ENCODE peak calls at places on chromosomes 6 and 20, in ten cellular contexts. U is GM23338, I is cardiac muscle cell, F is left ventricle myocardium inferior, T is astrocyte, Q is A549, D is epithelial cell of esophagus, K is upper lobe of right lung, L is fibroblast of villous mesenchyme, X is lung. S is an unnamed sample.

GRCh38 chr6:36853325-36853724 is 14.1 kb upstream of the CPNE5 start:
- DNase-seq in U (no peak), I (peak; percentile 94), F (no peak), K (no peak), L (peak; percentile 96), Q (no peak), X (peak; percentile 50), T (peak; percentile 81), D (peak; percentile 84), S (no peak)

GRCh38 chr6:53682654-53683053 is 17.1 kb upstream of the KLHL31 start:
- DNase-seq in K (no peak), T (no peak), Q (no peak), F (no peak), X (no peak), L (no peak), I (no peak), U (no peak), D (no peak), S (no peak)

GRCh38 chr20:9551808-9552550 is 37.6 kb downstream of the LAMP5 start:
- DNase-seq in X (no peak), U (no peak), I (no peak), Q (no peak), T (no peak), K (no peak), D (peak; percentile 11), L (no peak), F (no peak), S (no peak)

GRCh38 chr6:170236131-170236851 is 54.6 kb downstream of the DLL1 start:
- DNase-seq in F (peak; percentile 2), X (no peak), T (no peak), I (no peak), L (no peak), K (peak; percentile 2), Q (no peak), D (no peak), U (no peak), S (no peak)

GRCh38 chr20:54680872-54681297 is 205.5 kb downstream of the DOK5 start:
- DNase-seq in Q (no peak), U (peak; percentile 73), K (no peak), L (peak; percentile 37), D (peak; percentile 36), X (no peak), I (peak; percentile 64), T (peak; percentile 2), F (no peak), S (peak; percentile 7)

GRCh38 chr20:46113071-46113470 is 5.0 kb upstream of the CD40 start:
- DNase-seq in T (no peak), I (no peak), X (no peak), D (no peak), L (no peak), K (no peak), F (no peak), U (no peak), Q (no peak), S (no peak)

GRCh38 chr20:59135093-59135492 is 28.5 kb upstream of the ZNF831 start:
- DNase-seq in D (peak; percentile 54), U (no peak), K (no peak), F (no peak), T (no peak), L (no peak), Q (no peak), I (no peak), X (no peak), S (no peak)

GRCh38 chr6:138258991-138259390 is 40.7 kb upstream of the PBOV1 start:
- DNase-seq in I (no peak), U (no peak), K (no peak), T (no peak), F (no peak), X (no peak), D (no peak), Q (no peak), L (no peak), S (no peak)

GRCh38 chr6:158506577-158506976 is 53.3 kb upstream of the TMEM181 start:
- DNase-seq in D (no peak), T (peak; percentile 22), F (no peak), K (no peak), I (no peak), Q (peak; percentile 16), X (no peak), U (peak; percentile 94), L (no peak), S (peak; percentile 50)

GRCh38 chr6:11791354-11792107 is 12.9 kb upstream of the ADTRP start:
- DNase-seq in X (no peak), U (peak; percentile 28), L (no peak), T (no peak), Q (no peak), D (peak; percentile 31), I (no peak), K (no peak), F (no peak), S (no peak)

GRCh38 chr6:168403370-168404005 is 37.5 kb upstream of the SMOC2 start:
- DNase-seq in D (no peak), L (no peak), T (no peak), F (no peak), K (no peak), Q (no peak), X (no peak), U (no peak), I (no peak), S (no peak)

GRCh38 chr6:41371461-41371991 is 36.1 kb downstream of the NCR2 start:
- DNase-seq in T (peak; percentile 52), L (peak; percentile 55), F (peak; percentile 39), I (peak; percentile 66), U (peak; percentile 82), D (peak; percentile 7), Q (no peak), K (peak; percentile 73), X (peak; percentile 41), S (peak; percentile 86)

GRCh38 chr6:134317471-134318131 is at the start of gene SGK1:
- DNase-seq in K (no peak), I (peak; percentile 76), T (peak; percentile 32), U (peak; percentile 81), D (peak; percentile 55), F (no peak), Q (no peak), L (peak; percentile 67), X (no peak), S (no peak)

GRCh38 chr6:166167801-166168615 is at the start of gene TBXT:
- DNase-seq in F (no peak), I (peak; percentile 11), U (peak; percentile 91), K (no peak), T (no peak), L (no peak), X (no peak), Q (peak; percentile 21), D (peak; percentile 5), S (peak; percentile 59)

GRCh38 chr20:50510706-50511401 is 671 bp downstream of the PTPN1 start:
- DNase-seq in Q (no peak), F (peak; percentile 25), D (no peak), K (peak; percentile 73), U (peak; percentile 16), X (no peak), I (no peak), T (no peak), L (no peak), S (no peak)

GRCh38 chr6:156999762-157000161 is 222.6 kb downstream of the ARID1B start:
- DNase-seq in X (no peak), U (no peak), T (no peak), K (no peak), F (no peak), L (no peak), D (no peak), Q (no peak), I (no peak), S (no peak)

DNA sequence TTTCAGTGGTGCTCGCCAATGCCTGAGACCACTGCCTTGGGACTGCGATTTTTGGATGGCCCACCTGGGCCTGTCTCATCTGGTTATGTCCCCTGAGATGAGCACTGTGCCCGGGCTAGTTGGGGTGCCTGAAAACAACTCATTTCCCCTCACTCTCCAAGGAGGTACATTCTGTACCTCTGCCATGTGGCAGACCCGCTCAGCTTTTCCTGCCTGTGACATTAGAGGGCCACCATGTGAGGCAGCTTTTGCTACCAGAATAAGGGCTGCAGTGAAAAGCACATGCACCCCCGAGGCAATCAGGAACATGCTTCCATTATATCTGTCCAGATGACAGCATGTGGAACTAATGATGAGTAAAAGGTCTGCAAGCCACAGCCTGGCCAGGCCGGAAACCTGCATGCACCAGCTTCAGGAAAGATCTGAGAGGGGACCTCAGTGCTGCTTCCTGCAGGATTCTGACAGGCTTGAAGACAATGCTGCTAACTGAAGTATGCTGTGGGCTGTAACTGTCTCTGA is 11.3 kb upstream of the SRSF6 start:
- DNase-seq in Q (no peak), L (no peak), F (no peak), D (peak; percentile 76), K (no peak), I (no peak), T (no peak), U (no peak), X (no peak), S (no peak)
- TF ChIP-seq CTCF in Q (no peak), L (no peak), F (no peak), D (no peak), K (no peak), I (no peak), T (no peak), U (no peak), X (no peak), S (no peak)

DNA sequence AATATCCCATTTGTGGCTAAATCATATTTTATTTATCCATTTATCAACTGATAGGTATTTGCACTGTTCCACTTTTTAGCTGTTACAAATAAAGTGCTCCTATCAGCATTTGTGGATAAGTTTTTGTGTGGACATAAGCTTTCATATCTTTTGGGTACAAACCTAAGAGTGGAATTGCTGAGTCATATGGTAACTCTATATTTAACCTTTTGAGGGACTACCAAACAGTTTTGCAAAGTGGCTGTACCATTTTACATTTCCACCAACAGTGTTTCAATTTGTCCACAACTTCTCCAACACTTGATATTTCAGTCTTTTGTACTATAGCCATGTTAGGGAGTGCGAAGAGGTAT is 23.6 kb upstream of the ECHDC1 start:
- DNase-seq in I (peak; percentile 26), F (no peak), U (no peak), X (no peak), Q (no peak), L (no peak), D (no peak), K (no peak), T (no peak), S (no peak)
- H3K4me3 ChIP-seq in I (no peak overlapping the region), F (no peak overlapping the region), U (no peak overlapping the region), X (no peak overlapping the region), Q (no peak overlapping the region), L (no peak overlapping the region), D (no peak overlapping the region), K (no peak overlapping the region), T (no peak overlapping the region), S (no peak overlapping the region)

GRCh38 chr20:4817230-4817671 is 95.5 kb downstream of the PRND start:
- DNase-seq in U (no peak), F (no peak), D (peak; percentile 41), K (no peak), L (no peak), I (no peak), Q (peak; percentile 94), T (no peak), X (no peak), S (no peak)
- TF ChIP-seq CTCF in U (no peak), F (no peak), D (no peak), K (no peak), L (peak; percentile 15), I (no peak), Q (peak; percentile 23), T (no peak), X (no peak), S (no peak)

DNA sequence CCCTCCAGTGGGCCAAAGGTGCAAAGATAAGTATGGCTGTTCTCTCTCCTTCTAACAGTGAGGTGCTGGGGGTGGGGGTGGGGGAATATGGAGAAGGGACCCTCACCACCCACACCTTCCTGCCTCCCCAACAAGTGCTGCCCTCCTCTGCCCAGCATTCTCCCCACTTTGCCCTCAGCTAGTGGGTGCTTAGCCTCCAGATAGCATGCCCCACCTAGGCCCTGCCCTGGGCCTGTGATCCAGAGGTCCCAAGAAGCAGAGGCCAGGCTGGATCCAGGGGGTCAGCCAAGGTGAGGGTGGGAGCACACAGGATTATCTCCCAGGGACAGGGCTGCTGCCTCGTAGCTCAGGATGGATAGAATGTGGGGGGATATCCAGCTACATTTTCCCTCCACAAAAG is 1.2 kb downstream of the ADISSP start:
- DNase-seq in F (no peak), K (no peak), D (no peak), I (no peak), X (no peak), Q (no peak), T (no peak), U (no peak), L (no peak), S (peak; percentile 66)
- H3K4me3 ChIP-seq in F (peak overlapping the region; percentile 79), K (peak overlapping the region; percentile 69), D (peak overlapping the region; percentile 65), I (no peak overlapping the region), X (no peak overlapping the region), Q (peak overlapping the region; percentile 87), T (peak overlapping the region; percentile 67), U (peak overlapping the region; percentile 95), L (peak overlapping the region; percentile 73), S (peak overlapping the region; percentile 96)